ENCODE peak calls at places on chromosomes 12 and 14, in six cellular contexts. G, T, L, O, M and F are unnamed samples.

GRCh38 chr12:124631681-124632080 is 64.3 kb upstream of the NCOR2 start:
- DNase-seq in G (no peak), T (no peak), L (no peak), O (no peak), M (no peak), F (no peak)

GRCh38 chr12:124532331-124532750 is 35.1 kb downstream of the NCOR2 start:
- DNase-seq in G (no peak), T (no peak), L (no peak), O (no peak), M (no peak), F (no peak)

GRCh38 chr12:52401926-52402325 is 4.2 kb downstream of the KRT82 start:
- DNase-seq in G (no peak), T (no peak), L (no peak), O (no peak), M (no peak), F (no peak)

GRCh38 chr12:16606201-16606849 is 363 bp upstream of the LMO3 start:
- DNase-seq in G (no peak), T (peak), L (peak), O (peak), M (no peak), F (peak)

GRCh38 chr12:106819991-106820390 is 45.5 kb downstream of the RIC8B start:
- DNase-seq in G (no peak), T (no peak), L (no peak), O (no peak), M (no peak), F (no peak)

GRCh38 chr12:70843363-70843762 is 77.2 kb downstream of the PTPRR start:
- DNase-seq in G (no peak), T (no peak), L (no peak), O (no peak), M (no peak), F (no peak)

GRCh38 chr14:61476737-61477410 is 155.5 kb downstream of the PRKCH start:
- DNase-seq in G (peak), T (peak), L (no peak), O (no peak), M (peak), F (no peak)

GRCh38 chr12:15801770-15802393 is 12.7 kb upstream of the EPS8 start:
- DNase-seq in G (no peak), T (no peak), L (no peak), O (no peak), M (no peak), F (no peak)

GRCh38 chr12:4505381-4505986 is 33.2 kb upstream of the RAD51AP1 start:
- DNase-seq in G (no peak), T (peak), L (no peak), O (no peak), M (no peak), F (no peak)

GRCh38 chr12:3684449-3685051 is 68.4 kb downstream of the CRACR2A start:
- DNase-seq in G (no peak), T (no peak), L (no peak), O (no peak), M (no peak), F (peak)

GRCh38 chr14:54117924-54118323 is 161.3 kb upstream of the BMP4 start:
- DNase-seq in G (no peak), T (no peak), L (no peak), O (no peak), M (no peak), F (no peak)

GRCh38 chr12:108852674-108853073 is 4.7 kb downstream of the SSH1 start:
- DNase-seq in G (no peak), T (no peak), L (no peak), O (no peak), M (no peak), F (no peak)

GRCh38 chr12:57726884-57727757 is 11.4 kb downstream of the AGAP2 start:
- DNase-seq in G (no peak), T (no peak), L (peak), O (peak), M (no peak), F (no peak)

GRCh38 chr12:55736780-55737580 is 5.9 kb upstream of the GDF11 start:
- DNase-seq in G (no peak), T (peak), L (peak), O (peak), M (no peak), F (peak)

GRCh38 chr14:52155656-52156213 is 86.9 kb upstream of the NID2 start:
- DNase-seq in G (no peak), T (no peak), L (no peak), O (no peak), M (no peak), F (no peak)

GRCh38 chr14:61260939-61261776 is 20.0 kb downstream of the TMEM30B start:
- DNase-seq in G (no peak), T (peak), L (peak), O (no peak), M (no peak), F (no peak)

GRCh38 chr12:117857632-117858274 is 111.0 kb downstream of the KSR2 start:
- DNase-seq in G (peak), T (peak), L (no peak), O (peak), M (peak), F (peak)

GRCh38 chr12:116210131-116210530 is 67.4 kb downstream of the MED13L start:
- DNase-seq in G (no peak), T (no peak), L (no peak), O (no peak), M (no peak), F (no peak)

GRCh38 chr14:103483600-103483999 is 39.0 kb downstream of the CKB start:
- DNase-seq in G (peak), T (peak), L (no peak), O (no peak), M (no peak), F (no peak)

GRCh38 chr14:86858043-86858442 is 1134.9 kb downstream of the GALC start:
- DNase-seq in G (no peak), T (no peak), L (no peak), O (no peak), M (no peak), F (no peak)

GRCh38 chr12:11555743-11556625 is 93.5 kb upstream of the ETV6 start:
- DNase-seq in G (no peak), T (no peak), L (no peak), O (no peak), M (no peak), F (peak)

GRCh38 chr14:36057452-36058142 is 118.9 kb downstream of the PTCSC3 start:
- DNase-seq in G (no peak), T (peak), L (no peak), O (no peak), M (no peak), F (peak)

GRCh38 chr14:37573355-37573754 is 21.7 kb downstream of the FOXA1 start:
- DNase-seq in G (no peak), T (no peak), L (no peak), O (no peak), M (no peak), F (no peak)

GRCh38 chr14:89206426-89206825 is 210.6 kb downstream of the FOXN3 start:
- DNase-seq in G (no peak), T (no peak), L (no peak), O (no peak), M (no peak), F (no peak)